ENCODE peak calls at places on chromosomes 11 and 22, in ten cellular contexts. One of them, this sample, is unnamed.

GRCh38 chr11:113162590-113162961 is 151.8 kb upstream of the TTC12 start:
- DNase-seq in testis: peak; percentile 49
- DNase-seq in stimulated activated CD4-positive, alpha-beta T cell treated with anti-CD3 and anti-CD28 coated beads, Interleukin-12 subunit alpha, Interleukin-12 subunit beta, amount 100 ng/mL, for 48 hours: no peak
- DNase-seq in mesothelial cell of epicardium: no peak
- DNase-seq in PC-9: no peak
- DNase-seq in heart right ventricle: no peak
- DNase-seq in adrenal gland: no peak
- DNase-seq in NCI-H510A: no peak
- DNase-seq in LoVo: no peak
- DNase-seq in GOT3: no peak
- DNase-seq in this sample: no peak

GRCh38 chr11:121895919-121896318 is 220.1 kb downstream of the BLID start:
- DNase-seq in PC-9: no peak
- DNase-seq in mesothelial cell of epicardium: no peak
- DNase-seq in LoVo: peak; percentile 3
- DNase-seq in stimulated activated CD4-positive, alpha-beta T cell treated with anti-CD3 and anti-CD28 coated beads, Interleukin-12 subunit alpha, Interleukin-12 subunit beta, amount 100 ng/mL, for 48 hours: no peak
- DNase-seq in GOT3: no peak
- DNase-seq in testis: no peak
- DNase-seq in heart right ventricle: no peak
- DNase-seq in NCI-H510A: no peak
- DNase-seq in adrenal gland: no peak
- DNase-seq in this sample: no peak

GRCh38 chr11:3160252-3161031 is 4.7 kb downstream of the OSBPL5 start:
- DNase-seq in stimulated activated CD4-positive, alpha-beta T cell treated with anti-CD3 and anti-CD28 coated beads, Interleukin-12 subunit alpha, Interleukin-12 subunit beta, amount 100 ng/mL, for 48 hours: peak; percentile 22
- DNase-seq in testis: peak; percentile 93
- DNase-seq in heart right ventricle: peak; percentile 87
- DNase-seq in adrenal gland: peak; percentile 92
- DNase-seq in GOT3: no peak
- DNase-seq in NCI-H510A: no peak
- DNase-seq in mesothelial cell of epicardium: peak; percentile 67
- DNase-seq in PC-9: no peak
- DNase-seq in LoVo: no peak
- DNase-seq in this sample: peak; percentile 71

GRCh38 chr11:47512701-47513100 is 40.2 kb downstream of the CELF1 start:
- DNase-seq in heart right ventricle: no peak
- DNase-seq in mesothelial cell of epicardium: no peak
- DNase-seq in LoVo: no peak
- DNase-seq in adrenal gland: no peak
- DNase-seq in PC-9: no peak
- DNase-seq in stimulated activated CD4-positive, alpha-beta T cell treated with anti-CD3 and anti-CD28 coated beads, Interleukin-12 subunit alpha, Interleukin-12 subunit beta, amount 100 ng/mL, for 48 hours: no peak
- DNase-seq in GOT3: no peak
- DNase-seq in testis: no peak
- DNase-seq in NCI-H510A: no peak
- DNase-seq in this sample: no peak

GRCh38 chr11:75351541-75352416 is at the start of gene ARRB1:
- DNase-seq in NCI-H510A: no peak
- DNase-seq in mesothelial cell of epicardium: peak; percentile 49
- DNase-seq in PC-9: peak; percentile 70
- DNase-seq in adrenal gland: peak; percentile 63
- DNase-seq in GOT3: no peak
- DNase-seq in stimulated activated CD4-positive, alpha-beta T cell treated with anti-CD3 and anti-CD28 coated beads, Interleukin-12 subunit alpha, Interleukin-12 subunit beta, amount 100 ng/mL, for 48 hours: no peak
- DNase-seq in testis: peak; percentile 53
- DNase-seq in LoVo: peak; percentile 62
- DNase-seq in heart right ventricle: peak; percentile 83
- DNase-seq in this sample: peak; percentile 47

GRCh38 chr11:91394073-91394717 is 830.4 kb upstream of the FAT3 start:
- DNase-seq in LoVo: no peak
- DNase-seq in adrenal gland: no peak
- DNase-seq in testis: no peak
- DNase-seq in PC-9: no peak
- DNase-seq in mesothelial cell of epicardium: no peak
- DNase-seq in heart right ventricle: no peak
- DNase-seq in stimulated activated CD4-positive, alpha-beta T cell treated with anti-CD3 and anti-CD28 coated beads, Interleukin-12 subunit alpha, Interleukin-12 subunit beta, amount 100 ng/mL, for 48 hours: no peak
- DNase-seq in GOT3: no peak
- DNase-seq in NCI-H510A: no peak
- DNase-seq in this sample: no peak

GRCh38 chr11:58832246-58832645 is 12.3 kb downstream of the GLYATL2 start:
- DNase-seq in stimulated activated CD4-positive, alpha-beta T cell treated with anti-CD3 and anti-CD28 coated beads, Interleukin-12 subunit alpha, Interleukin-12 subunit beta, amount 100 ng/mL, for 48 hours: no peak
- DNase-seq in LoVo: peak; percentile 9
- DNase-seq in heart right ventricle: no peak
- DNase-seq in PC-9: no peak
- DNase-seq in testis: no peak
- DNase-seq in NCI-H510A: no peak
- DNase-seq in GOT3: no peak
- DNase-seq in mesothelial cell of epicardium: no peak
- DNase-seq in adrenal gland: no peak
- DNase-seq in this sample: no peak

GRCh38 chr11:117546431-117547160 is 218.9 kb downstream of the CEP164 start:
- DNase-seq in adrenal gland: no peak
- DNase-seq in PC-9: no peak
- DNase-seq in LoVo: no peak
- DNase-seq in NCI-H510A: no peak
- DNase-seq in heart right ventricle: no peak
- DNase-seq in mesothelial cell of epicardium: no peak
- DNase-seq in GOT3: no peak
- DNase-seq in stimulated activated CD4-positive, alpha-beta T cell treated with anti-CD3 and anti-CD28 coated beads, Interleukin-12 subunit alpha, Interleukin-12 subunit beta, amount 100 ng/mL, for 48 hours: no peak
- DNase-seq in testis: no peak
- DNase-seq in this sample: no peak

GRCh38 chr11:20127671-20128527 is 32.4 kb downstream of the DBX1 start:
- DNase-seq in testis: peak; percentile 84
- DNase-seq in mesothelial cell of epicardium: peak; percentile 56
- DNase-seq in stimulated activated CD4-positive, alpha-beta T cell treated with anti-CD3 and anti-CD28 coated beads, Interleukin-12 subunit alpha, Interleukin-12 subunit beta, amount 100 ng/mL, for 48 hours: peak; percentile 50
- DNase-seq in LoVo: peak; percentile 61
- DNase-seq in PC-9: peak; percentile 72
- DNase-seq in adrenal gland: peak; percentile 79
- DNase-seq in GOT3: no peak
- DNase-seq in NCI-H510A: peak; percentile 32
- DNase-seq in heart right ventricle: peak; percentile 71
- DNase-seq in this sample: peak; percentile 83

GRCh38 chr11:67408437-67409200 is 4.7 kb downstream of the TBC1D10C start:
- DNase-seq in stimulated activated CD4-positive, alpha-beta T cell treated with anti-CD3 and anti-CD28 coated beads, Interleukin-12 subunit alpha, Interleukin-12 subunit beta, amount 100 ng/mL, for 48 hours: no peak
- DNase-seq in heart right ventricle: no peak
- DNase-seq in adrenal gland: no peak
- DNase-seq in testis: no peak
- DNase-seq in LoVo: no peak
- DNase-seq in mesothelial cell of epicardium: no peak
- DNase-seq in NCI-H510A: no peak
- DNase-seq in GOT3: no peak
- DNase-seq in PC-9: no peak
- DNase-seq in this sample: no peak

GRCh38 chr22:37362618-37363017 is 64.7 kb downstream of the ELFN2 start:
- DNase-seq in PC-9: no peak
- DNase-seq in GOT3: no peak
- DNase-seq in adrenal gland: no peak
- DNase-seq in testis: no peak
- DNase-seq in LoVo: no peak
- DNase-seq in mesothelial cell of epicardium: no peak
- DNase-seq in NCI-H510A: no peak
- DNase-seq in stimulated activated CD4-positive, alpha-beta T cell treated with anti-CD3 and anti-CD28 coated beads, Interleukin-12 subunit alpha, Interleukin-12 subunit beta, amount 100 ng/mL, for 48 hours: no peak
- DNase-seq in heart right ventricle: no peak
- DNase-seq in this sample: no peak

GRCh38 chr11:68996376-68997123 is 15.8 kb upstream of the MRGPRD start:
- DNase-seq in PC-9: no peak
- DNase-seq in adrenal gland: no peak
- DNase-seq in testis: no peak
- DNase-seq in mesothelial cell of epicardium: no peak
- DNase-seq in NCI-H510A: no peak
- DNase-seq in heart right ventricle: no peak
- DNase-seq in GOT3: no peak
- DNase-seq in LoVo: no peak
- DNase-seq in stimulated activated CD4-positive, alpha-beta T cell treated with anti-CD3 and anti-CD28 coated beads, Interleukin-12 subunit alpha, Interleukin-12 subunit beta, amount 100 ng/mL, for 48 hours: no peak
- DNase-seq in this sample: no peak

GRCh38 chr11:6559375-6559774 is 44.0 kb downstream of the RRP8 start:
- DNase-seq in GOT3: no peak
- DNase-seq in heart right ventricle: no peak
- DNase-seq in adrenal gland: no peak
- DNase-seq in LoVo: no peak
- DNase-seq in stimulated activated CD4-positive, alpha-beta T cell treated with anti-CD3 and anti-CD28 coated beads, Interleukin-12 subunit alpha, Interleukin-12 subunit beta, amount 100 ng/mL, for 48 hours: no peak
- DNase-seq in NCI-H510A: no peak
- DNase-seq in testis: no peak
- DNase-seq in PC-9: no peak
- DNase-seq in mesothelial cell of epicardium: no peak
- DNase-seq in this sample: no peak

GRCh38 chr11:93368022-93368421 is 37.5 kb downstream of the DEUP1 start:
- DNase-seq in adrenal gland: no peak
- DNase-seq in heart right ventricle: no peak
- DNase-seq in PC-9: no peak
- DNase-seq in mesothelial cell of epicardium: no peak
- DNase-seq in LoVo: no peak
- DNase-seq in GOT3: no peak
- DNase-seq in stimulated activated CD4-positive, alpha-beta T cell treated with anti-CD3 and anti-CD28 coated beads, Interleukin-12 subunit alpha, Interleukin-12 subunit beta, amount 100 ng/mL, for 48 hours: no peak
- DNase-seq in testis: no peak
- DNase-seq in NCI-H510A: no peak
- DNase-seq in this sample: no peak

GRCh38 chr22:39610766-39611165 is 40.2 kb downstream of the CACNA1I start:
- DNase-seq in NCI-H510A: no peak
- DNase-seq in mesothelial cell of epicardium: no peak
- DNase-seq in heart right ventricle: no peak
- DNase-seq in GOT3: no peak
- DNase-seq in testis: no peak
- DNase-seq in PC-9: no peak
- DNase-seq in LoVo: no peak
- DNase-seq in stimulated activated CD4-positive, alpha-beta T cell treated with anti-CD3 and anti-CD28 coated beads, Interleukin-12 subunit alpha, Interleukin-12 subunit beta, amount 100 ng/mL, for 48 hours: no peak
- DNase-seq in adrenal gland: no peak
- DNase-seq in this sample: no peak

GRCh38 chr11:47356129-47356997 is 3.9 kb upstream of the MYBPC3 start:
- DNase-seq in LoVo: no peak
- DNase-seq in GOT3: no peak
- DNase-seq in testis: no peak
- DNase-seq in PC-9: no peak
- DNase-seq in NCI-H510A: no peak
- DNase-seq in stimulated activated CD4-positive, alpha-beta T cell treated with anti-CD3 and anti-CD28 coated beads, Interleukin-12 subunit alpha, Interleukin-12 subunit beta, amount 100 ng/mL, for 48 hours: no peak
- DNase-seq in heart right ventricle: no peak
- DNase-seq in mesothelial cell of epicardium: no peak
- DNase-seq in adrenal gland: no peak
- DNase-seq in this sample: no peak

GRCh38 chr11:65952052-65952521 is 6.8 kb downstream of the TSGA10IP start:
- DNase-seq in mesothelial cell of epicardium: no peak
- DNase-seq in testis: no peak
- DNase-seq in LoVo: no peak
- DNase-seq in PC-9: no peak
- DNase-seq in heart right ventricle: no peak
- DNase-seq in adrenal gland: no peak
- DNase-seq in stimulated activated CD4-positive, alpha-beta T cell treated with anti-CD3 and anti-CD28 coated beads, Interleukin-12 subunit alpha, Interleukin-12 subunit beta, amount 100 ng/mL, for 48 hours: no peak
- DNase-seq in GOT3: no peak
- DNase-seq in NCI-H510A: no peak
- DNase-seq in this sample: no peak

GRCh38 chr11:69572233-69572860 is 68.6 kb upstream of the CCND1 start:
- DNase-seq in stimulated activated CD4-positive, alpha-beta T cell treated with anti-CD3 and anti-CD28 coated beads, Interleukin-12 subunit alpha, Interleukin-12 subunit beta, amount 100 ng/mL, for 48 hours: no peak
- DNase-seq in heart right ventricle: no peak
- DNase-seq in mesothelial cell of epicardium: no peak
- DNase-seq in LoVo: no peak
- DNase-seq in NCI-H510A: no peak
- DNase-seq in testis: no peak
- DNase-seq in adrenal gland: no peak
- DNase-seq in GOT3: no peak
- DNase-seq in PC-9: no peak
- DNase-seq in this sample: no peak

GRCh38 chr11:94835571-94835970 is 67.4 kb downstream of the AMOTL1 start:
- DNase-seq in stimulated activated CD4-positive, alpha-beta T cell treated with anti-CD3 and anti-CD28 coated beads, Interleukin-12 subunit alpha, Interleukin-12 subunit beta, amount 100 ng/mL, for 48 hours: no peak
- DNase-seq in adrenal gland: no peak
- DNase-seq in GOT3: no peak
- DNase-seq in heart right ventricle: no peak
- DNase-seq in NCI-H510A: no peak
- DNase-seq in LoVo: no peak
- DNase-seq in PC-9: no peak
- DNase-seq in testis: no peak
- DNase-seq in mesothelial cell of epicardium: no peak
- DNase-seq in this sample: no peak

GRCh38 chr11:108647701-108648527 is 17.0 kb upstream of the DDX10 start:
- DNase-seq in adrenal gland: peak; percentile 65
- DNase-seq in NCI-H510A: peak; percentile 51
- DNase-seq in testis: peak; percentile 82
- DNase-seq in PC-9: peak; percentile 64
- DNase-seq in LoVo: peak; percentile 68
- DNase-seq in stimulated activated CD4-positive, alpha-beta T cell treated with anti-CD3 and anti-CD28 coated beads, Interleukin-12 subunit alpha, Interleukin-12 subunit beta, amount 100 ng/mL, for 48 hours: peak; percentile 44
- DNase-seq in heart right ventricle: peak; percentile 56
- DNase-seq in GOT3: no peak
- DNase-seq in mesothelial cell of epicardium: no peak
- DNase-seq in this sample: peak; percentile 41

GRCh38 chr22:39607093-39607492 is 36.5 kb downstream of the CACNA1I start:
- DNase-seq in LoVo: no peak
- DNase-seq in heart right ventricle: no peak
- DNase-seq in PC-9: no peak
- DNase-seq in stimulated activated CD4-positive, alpha-beta T cell treated with anti-CD3 and anti-CD28 coated beads, Interleukin-12 subunit alpha, Interleukin-12 subunit beta, amount 100 ng/mL, for 48 hours: no peak
- DNase-seq in testis: no peak
- DNase-seq in NCI-H510A: no peak
- DNase-seq in mesothelial cell of epicardium: no peak
- DNase-seq in adrenal gland: no peak
- DNase-seq in GOT3: no peak
- DNase-seq in this sample: no peak

GRCh38 chr22:43707650-43708049 is 104.5 kb downstream of the EFCAB6 start:
- DNase-seq in heart right ventricle: no peak
- DNase-seq in mesothelial cell of epicardium: no peak
- DNase-seq in adrenal gland: no peak
- DNase-seq in NCI-H510A: no peak
- DNase-seq in PC-9: no peak
- DNase-seq in testis: no peak
- DNase-seq in LoVo: no peak
- DNase-seq in stimulated activated CD4-positive, alpha-beta T cell treated with anti-CD3 and anti-CD28 coated beads, Interleukin-12 subunit alpha, Interleukin-12 subunit beta, amount 100 ng/mL, for 48 hours: no peak
- DNase-seq in GOT3: no peak
- DNase-seq in this sample: no peak

GRCh38 chr22:32069579-32070372 is 26.7 kb downstream of the SLC5A1 start:
- DNase-seq in NCI-H510A: no peak
- DNase-seq in stimulated activated CD4-positive, alpha-beta T cell treated with anti-CD3 and anti-CD28 coated beads, Interleukin-12 subunit alpha, Interleukin-12 subunit beta, amount 100 ng/mL, for 48 hours: no peak
- DNase-seq in LoVo: no peak
- DNase-seq in adrenal gland: no peak
- DNase-seq in mesothelial cell of epicardium: no peak
- DNase-seq in heart right ventricle: no peak
- DNase-seq in testis: no peak
- DNase-seq in GOT3: no peak
- DNase-seq in PC-9: no peak
- DNase-seq in this sample: no peak

GRCh38 chr11:83025267-83025704 is 46.4 kb downstream of the RAB30 start:
- DNase-seq in stimulated activated CD4-positive, alpha-beta T cell treated with anti-CD3 and anti-CD28 coated beads, Interleukin-12 subunit alpha, Interleukin-12 subunit beta, amount 100 ng/mL, for 48 hours: no peak
- DNase-seq in testis: no peak
- DNase-seq in PC-9: no peak
- DNase-seq in heart right ventricle: no peak
- DNase-seq in mesothelial cell of epicardium: no peak
- DNase-seq in GOT3: no peak
- DNase-seq in adrenal gland: no peak
- DNase-seq in LoVo: no peak
- DNase-seq in NCI-H510A: no peak
- DNase-seq in this sample: no peak

GRCh38 chr22:24894998-24895397 is 51.5 kb downstream of the LHFPL7 start:
- DNase-seq in GOT3: no peak
- DNase-seq in stimulated activated CD4-positive, alpha-beta T cell treated with anti-CD3 and anti-CD28 coated beads, Interleukin-12 subunit alpha, Interleukin-12 subunit beta, amount 100 ng/mL, for 48 hours: no peak
- DNase-seq in heart right ventricle: peak; percentile 75
- DNase-seq in mesothelial cell of epicardium: no peak
- DNase-seq in testis: peak; percentile 77
- DNase-seq in adrenal gland: peak; percentile 85
- DNase-seq in NCI-H510A: peak; percentile 45
- DNase-seq in PC-9: peak; percentile 30
- DNase-seq in LoVo: peak; percentile 24
- DNase-seq in this sample: no peak

GRCh38 chr11:85021066-85021465 is 606.1 kb downstream of the DLG2 start:
- DNase-seq in LoVo: no peak
- DNase-seq in stimulated activated CD4-positive, alpha-beta T cell treated with anti-CD3 and anti-CD28 coated beads, Interleukin-12 subunit alpha, Interleukin-12 subunit beta, amount 100 ng/mL, for 48 hours: no peak
- DNase-seq in adrenal gland: no peak
- DNase-seq in NCI-H510A: no peak
- DNase-seq in mesothelial cell of epicardium: no peak
- DNase-seq in GOT3: no peak
- DNase-seq in heart right ventricle: no peak
- DNase-seq in PC-9: no peak
- DNase-seq in testis: no peak
- DNase-seq in this sample: no peak

GRCh38 chr22:30861688-30862552 is 106.7 kb downstream of the MORC2 start:
- DNase-seq in mesothelial cell of epicardium: no peak
- DNase-seq in heart right ventricle: no peak
- DNase-seq in adrenal gland: no peak
- DNase-seq in stimulated activated CD4-positive, alpha-beta T cell treated with anti-CD3 and anti-CD28 coated beads, Interleukin-12 subunit alpha, Interleukin-12 subunit beta, amount 100 ng/mL, for 48 hours: no peak
- DNase-seq in GOT3: no peak
- DNase-seq in testis: peak; percentile 6
- DNase-seq in NCI-H510A: no peak
- DNase-seq in LoVo: no peak
- DNase-seq in PC-9: no peak
- DNase-seq in this sample: no peak

GRCh38 chr22:24752091-24752623 is 22.4 kb downstream of the PIWIL3 start:
- DNase-seq in PC-9: no peak
- DNase-seq in NCI-H510A: no peak
- DNase-seq in GOT3: no peak
- DNase-seq in mesothelial cell of epicardium: no peak
- DNase-seq in LoVo: no peak
- DNase-seq in adrenal gland: no peak
- DNase-seq in stimulated activated CD4-positive, alpha-beta T cell treated with anti-CD3 and anti-CD28 coated beads, Interleukin-12 subunit alpha, Interleukin-12 subunit beta, amount 100 ng/mL, for 48 hours: no peak
- DNase-seq in testis: no peak
- DNase-seq in heart right ventricle: no peak
- DNase-seq in this sample: no peak

This sample was measured in progenitor cell of endocrine pancreas.